ENCODE peak calls at places on chromosomes 3 and 15, in seven cellular contexts. Q is pancreas; H is omental fat pad; W is foreskin fibroblast; C is SHP77; D is stimulated activated CD8-positive, alpha-beta memory T cell treated with anti-CD3 and anti-CD28 coated beads, Interleukin-12 subunit alpha, Interleukin-12 subunit beta, amount 100 ng/mL, for 4 hours; T is activated T-cell treated with anti-CD3 and anti-CD28 coated beads for 1 hour. V is an unnamed sample.

GRCh38 chr15:68586274-68586961 is 7.6 kb downstream of the CORO2B start:
- DNase-seq in D (no peak), H (no peak), Q (no peak), T (no peak), C (no peak), W (peak; percentile 96), V (no peak)

GRCh38 chr15:95113041-95113440 is 881.7 kb downstream of the MCTP2 start:
- DNase-seq in C (no peak), Q (no peak), W (peak; percentile 58), D (no peak), H (no peak), T (no peak), V (no peak)

GRCh38 chr3:63413523-63413922 is 135.4 kb downstream of the SYNPR start:
- DNase-seq in T (no peak), C (no peak), W (no peak), H (no peak), D (no peak), Q (no peak), V (no peak)

GRCh38 chr3:15982667-15983145 is 184.9 kb upstream of the ANKRD28 start:
- DNase-seq in C (no peak), H (no peak), W (peak; percentile 99), Q (no peak), T (no peak), D (no peak), V (no peak)

GRCh38 chr3:187042062-187042745 is 97.1 kb downstream of the RPL39L start:
- DNase-seq in W (no peak), Q (no peak), C (no peak), D (no peak), T (no peak), H (no peak), V (no peak)

GRCh38 chr3:13712682-13713180 is 163.8 kb downstream of the FBLN2 start:
- DNase-seq in C (no peak), D (no peak), T (no peak), Q (no peak), W (no peak), H (no peak), V (no peak)

GRCh38 chr15:99476413-99477222 is 89.2 kb upstream of the MEF2A start:
- DNase-seq in W (peak; percentile 97), T (no peak), D (peak; percentile 21), Q (no peak), H (no peak), C (peak; percentile 35), V (no peak)

GRCh38 chr3:162984752-162985151 is 1488.1 kb downstream of the OTOL1 start:
- DNase-seq in Q (no peak), H (no peak), D (no peak), W (no peak), C (no peak), T (no peak), V (no peak)

GRCh38 chr3:42438193-42438592 is 27.8 kb upstream of the LYZL4 start:
- DNase-seq in T (no peak), D (no peak), H (no peak), W (no peak), Q (no peak), C (no peak), V (no peak)

GRCh38 chr3:14152963-14153355 is 25.4 kb downstream of the XPC start:
- DNase-seq in H (no peak), Q (no peak), T (no peak), D (no peak), C (no peak), W (no peak), V (no peak)

GRCh38 chr3:189995129-189995528 is 125.6 kb downstream of the P3H2 start:
- DNase-seq in D (no peak), C (no peak), H (no peak), Q (no peak), T (no peak), W (peak; percentile 40), V (no peak)

GRCh38 chr3:140950154-140950553 is 8.5 kb downstream of the SLC25A36 start:
- DNase-seq in T (no peak), C (no peak), W (no peak), Q (no peak), H (no peak), D (no peak), V (no peak)

GRCh38 chr15:59997070-59997701 is 6.9 kb upstream of the FOXB1 start:
- DNase-seq in Q (no peak), C (peak; percentile 42), H (no peak), T (peak; percentile 42), W (no peak), D (no peak), V (peak; percentile 30)

GRCh38 chr15:60973637-60974415 is 255.3 kb downstream of the RORA start:
- DNase-seq in D (no peak), H (no peak), C (no peak), T (no peak), Q (no peak), W (peak; percentile 74), V (no peak)

GRCh38 chr3:76099956-76100355 is 314.6 kb upstream of the ZNF717 start:
- DNase-seq in W (no peak), D (no peak), C (no peak), H (no peak), Q (no peak), T (no peak), V (no peak)

GRCh38 chr3:186171528-186171927 is 62.6 kb upstream of the ETV5 start:
- DNase-seq in C (no peak), W (no peak), D (no peak), H (no peak), T (no peak), Q (no peak), V (no peak)

GRCh38 chr15:51266548-51266947 is 71.8 kb downstream of the CYP19A1 start:
- DNase-seq in D (no peak), W (peak; percentile 49), C (no peak), H (no peak), Q (no peak), T (no peak), V (no peak)

GRCh38 chr3:189488241-189488767 is 142.9 kb upstream of the TP63 start:
- DNase-seq in D (no peak), T (no peak), C (no peak), Q (no peak), H (no peak), W (peak; percentile 2), V (no peak)

GRCh38 chr3:47578691-47579632 is at the start of gene CSPG5:
- DNase-seq in T (no peak), C (no peak), D (peak; percentile 1), W (peak; percentile 34), H (no peak), Q (peak; percentile 22), V (no peak)

GRCh38 chr3:115040673-115041286 is 106.3 kb downstream of the ZBTB20 start:
- DNase-seq in Q (no peak), W (peak; percentile 75), C (peak; percentile 12), H (peak; percentile 27), D (no peak), T (peak; percentile 15), V (peak; percentile 19)

GRCh38 chr15:28093761-28094535 is 5.2 kb downstream of the OCA2 start:
- DNase-seq in W (no peak), D (no peak), Q (no peak), H (no peak), C (no peak), T (no peak), V (no peak)

GRCh38 chr15:77481670-77482069 is 61.0 kb downstream of the HMG20A start:
- DNase-seq in D (no peak), W (peak; percentile 69), T (no peak), H (no peak), Q (no peak), C (no peak), V (no peak)

GRCh38 chr3:73294532-73294931 is 233.1 kb downstream of the EBLN2 start:
- DNase-seq in C (no peak), W (no peak), H (no peak), T (no peak), Q (no peak), D (no peak), V (no peak)

GRCh38 chr3:54243262-54243931 is 121.0 kb downstream of the CACNA2D3 start:
- DNase-seq in T (no peak), W (peak; percentile 13), Q (no peak), H (no peak), D (no peak), C (peak; percentile 21), V (no peak)

GRCh38 chr3:32181370-32181769 is 57.1 kb upstream of the CMTM8 start:
- DNase-seq in H (no peak), D (no peak), W (no peak), T (no peak), Q (no peak), C (no peak), V (peak; percentile 29)

GRCh38 chr15:36907295-36907694 is 193.1 kb downstream of the MEIS2 start:
- DNase-seq in D (no peak), H (no peak), C (no peak), Q (no peak), T (no peak), W (no peak), V (no peak)

GRCh38 chr15:65376767-65377104 is 1.1 kb downstream of the IGDCC3 start:
- DNase-seq in H (no peak), Q (no peak), D (no peak), W (peak; percentile 44), T (no peak), C (no peak), V (no peak)